ENCODE peak calls at places on chromosomes 1 and 21, in five cellular contexts. A is kidney tubule cell, I is posterior cingulate gyrus, B is OCI-LY7, U is Daoy. L is an unnamed sample.

GRCh38 chr1:61640531-61641125 is 84.3 kb downstream of the TM2D1 start:
- DNase-seq in A (no peak), I (no peak), B (no peak), U (no peak), L (no peak)

GRCh38 chr1:183087001-183087400 is 63.8 kb downstream of the LAMC1 start:
- DNase-seq in A (peak), I (no peak), B (no peak), U (no peak), L (no peak)

GRCh38 chr1:20373286-20373685 is 82.6 kb downstream of the VWA5B1 start:
- DNase-seq in A (no peak), I (no peak), B (peak), U (no peak), L (no peak)

GRCh38 chr1:247064309-247064708 is 14.3 kb downstream of the ZNF670 start:
- DNase-seq in A (peak), I (no peak), B (no peak), U (no peak), L (no peak)

GRCh38 chr1:203638914-203639313 is 12.3 kb downstream of the ATP2B4 start:
- DNase-seq in A (peak), I (no peak), B (no peak), U (peak), L (no peak)

GRCh38 chr1:993379-993995 is 6.4 kb downstream of the HES4 start:
- DNase-seq in A (no peak), I (no peak), B (no peak), U (no peak), L (no peak)

GRCh38 chr21:28719731-28720130 is 272.9 kb downstream of the LTN1 start:
- DNase-seq in A (no peak), I (no peak), B (no peak), U (no peak), L (no peak)

GRCh38 chr1:226404904-226405222 is 3.0 kb downstream of the PARP1 start:
- DNase-seq in A (no peak), I (no peak), B (no peak), U (no peak), L (no peak)

GRCh38 chr1:28775121-28775942 is 36.6 kb upstream of the OPRD1 start:
- DNase-seq in A (peak), I (peak), B (no peak), U (no peak), L (peak)

GRCh38 chr1:151176514-151177045 is 799 bp upstream of the TMOD4 start:
- DNase-seq in A (no peak), I (no peak), B (no peak), U (no peak), L (no peak)

GRCh38 chr1:47993881-47994625 is 3.1 kb downstream of the TRABD2B start:
- DNase-seq in A (no peak), I (no peak), B (no peak), U (no peak), L (no peak)

GRCh38 chr1:113388621-113389355 is 1.5 kb upstream of the MAGI3 start:
- DNase-seq in A (peak), I (peak), B (no peak), U (peak), L (no peak)

GRCh38 chr1:23960291-23960718 is 677 bp downstream of the PNRC2 start:
- DNase-seq in A (peak), I (no peak), B (no peak), U (no peak), L (no peak)

GRCh38 chr1:167517535-167518330 is 596 bp downstream of the CD247 start:
- DNase-seq in A (no peak), I (no peak), B (no peak), U (peak), L (peak)

GRCh38 chr1:198255783-198256182 is 99.0 kb downstream of the NEK7 start:
- DNase-seq in A (no peak), I (no peak), B (no peak), U (no peak), L (no peak)

GRCh38 chr1:6986281-6986680 is 201.0 kb downstream of the CAMTA1 start:
- DNase-seq in A (no peak), I (no peak), B (no peak), U (no peak), L (no peak)